ENCODE peak calls at places on chromosomes 11 and 22, in four cellular contexts. W is fibroblast of lung, U is brain microvascular endothelial cell, O is hepatocyte. Z is an unnamed sample. For H3K36me3, the result is how much of the 10 kb centered on the place peaks cover.

GRCh38 chr11:11964774-11965150 is 43.7 kb downstream of the DKK3 start:
- DNase-seq in W (no peak), U (no peak), O (no peak), Z (no peak)

GRCh38 chr11:8754241-8754640 is 71.6 kb downstream of the RPL27A start:
- DNase-seq in W (peak), U (no peak), O (no peak), Z (no peak)

GRCh38 chr22:49136041-49136815 is 691.4 kb downstream of the BRD1 start:
- DNase-seq in W (no peak), U (no peak), O (no peak), Z (no peak)

GRCh38 chr22:44074286-44074984 is 50.3 kb downstream of the PARVB start:
- DNase-seq in W (no peak), U (no peak), O (no peak), Z (no peak)

GRCh38 chr22:45441158-45441557 is 27.7 kb downstream of the RIBC2 start:
- DNase-seq in W (peak), U (peak), O (peak), Z (peak)

GRCh38 chr11:36608491-36609199 is 10.6 kb upstream of the RAG2 start:
- DNase-seq in W (no peak), U (no peak), O (no peak), Z (no peak)

GRCh38 chr22:48677621-48678020 is 1150.1 kb downstream of the BRD1 start:
- DNase-seq in W (no peak), U (no peak), O (no peak), Z (no peak)

GRCh38 chr11:123253909-123254308 is 58.9 kb upstream of the CLMP start:
- DNase-seq in W (peak), U (no peak), O (no peak), Z (no peak)

GRCh38 chr11:15195454-15196200 is 80.9 kb downstream of the INSC start:
- DNase-seq in W (no peak), U (no peak), O (no peak), Z (no peak)

GRCh38 chr11:46315033-46315738 is 32.1 kb upstream of the DGKZ start:
- DNase-seq in W (peak), U (peak), O (peak), Z (no peak)

GRCh38 chr11:128497057-128497957 is 90.1 kb downstream of the ETS1 start:
- DNase-seq in W (peak), U (peak), O (peak), Z (peak)

GRCh38 chr11:67372232-67372992 is 986 bp downstream of the CLCF1 start:
- DNase-seq in W (no peak), U (no peak), O (peak), Z (no peak)

GRCh38 chr22:23306438-23306921 is 126.2 kb downstream of the BCR start:
- DNase-seq in W (peak), U (peak), O (no peak), Z (no peak)

GRCh38 chr22:26535499-26535898 is 23.2 kb upstream of the TFIP11 start:
- DNase-seq in W (no peak), U (no peak), O (no peak), Z (no peak)

DNA sequence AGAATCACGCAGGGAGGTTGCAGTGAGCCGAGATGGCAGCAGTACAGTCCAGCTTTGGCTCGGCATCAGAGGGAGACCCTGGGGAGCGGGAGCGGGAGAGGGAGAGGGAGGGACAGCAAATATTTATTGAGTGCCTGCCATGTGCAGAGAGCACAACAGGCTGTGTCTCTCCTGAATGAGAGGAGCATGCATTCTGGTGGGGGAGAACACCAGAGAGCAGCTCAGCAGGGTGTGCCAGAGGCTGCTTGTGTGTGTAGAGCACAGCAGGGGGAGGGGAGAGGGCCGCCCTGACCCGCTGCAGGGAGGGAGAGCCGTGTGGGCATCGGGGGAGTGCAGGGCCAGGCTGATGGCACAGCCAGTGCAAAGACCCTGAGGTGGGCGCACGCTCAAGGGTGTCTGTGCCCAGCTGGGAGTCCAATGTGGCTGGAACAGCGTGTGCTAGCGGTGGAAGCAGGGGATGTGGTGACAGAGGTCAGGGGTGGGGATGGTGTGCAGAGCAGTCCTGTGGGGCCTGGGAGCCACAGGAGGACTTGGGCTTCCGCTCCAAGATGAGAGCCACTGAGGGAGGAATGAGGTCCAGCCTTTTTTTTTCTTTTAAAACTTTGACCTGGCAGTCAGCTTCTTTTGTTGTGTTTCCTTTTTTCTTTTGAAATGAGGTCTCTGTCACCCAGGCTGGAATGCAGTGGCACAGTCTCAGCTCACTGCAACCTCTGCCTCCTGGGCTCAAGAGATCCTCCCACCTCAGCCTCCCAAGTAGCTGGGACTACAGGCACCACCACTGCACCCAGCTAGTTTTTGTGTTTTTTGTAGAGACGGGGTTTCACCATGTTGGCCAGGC is 12.0 kb downstream of the PPIL2 start:
- DNase-seq in W (no peak), U (no peak), O (peak), Z (no peak)
- H3K36me3 ChIP-seq in W (under half), U (half or more), O (under half), Z (under half)

DNA sequence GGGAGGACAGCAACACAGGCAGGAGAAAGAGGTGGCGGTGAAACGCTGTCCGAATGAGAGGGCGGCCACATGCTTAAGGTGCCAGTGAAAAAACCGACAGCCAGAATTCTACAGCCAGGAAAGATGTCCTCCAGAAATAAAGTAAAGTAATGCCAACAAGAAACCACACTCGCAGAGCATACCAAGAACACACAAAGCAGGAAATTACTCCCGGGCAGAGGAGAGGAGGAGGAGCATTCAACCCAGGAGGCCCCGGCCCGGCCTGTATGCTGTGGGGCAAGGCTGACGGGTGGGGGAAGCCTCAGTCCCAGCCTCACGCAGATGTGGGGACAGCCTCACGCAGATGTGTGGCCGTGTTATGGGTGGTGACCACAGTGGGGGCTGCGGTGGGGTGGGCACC is 28.0 kb downstream of the CHID1 start:
- DNase-seq in W (no peak), U (no peak), O (no peak), Z (no peak)
- H3K36me3 ChIP-seq in W (under half), U (under half), O (under half), Z (under half)

GRCh38 chr11:37995886-37996285 is 1397.8 kb upstream of the RAG2 start:
- DNase-seq in W (no peak), U (no peak), O (no peak), Z (no peak)

DNA sequence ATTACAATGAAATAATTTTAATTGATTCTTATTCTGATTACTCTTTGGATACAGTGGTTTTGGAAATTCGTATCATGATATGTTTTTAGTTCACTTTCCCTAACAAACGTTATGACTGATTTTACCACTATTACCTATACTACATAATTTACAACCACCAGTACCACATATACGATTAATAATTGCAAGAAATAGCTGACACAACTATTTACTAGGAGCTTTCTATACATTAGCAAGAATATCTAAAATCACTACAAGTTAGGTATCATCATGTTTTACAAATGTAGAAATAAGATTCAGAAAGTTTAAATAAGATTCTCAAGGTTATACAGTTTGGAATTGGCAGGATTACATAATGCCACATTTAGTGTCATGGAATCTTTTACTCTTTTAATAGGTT is 1401.1 kb upstream of the RAG2 start:
- DNase-seq in W (no peak), U (no peak), O (no peak), Z (no peak)
- H3K36me3 ChIP-seq in W (under half), U (under half), O (under half), Z (under half)

GRCh38 chr11:17314904-17315426 is 36.6 kb upstream of the NCR3LG1 start:
- DNase-seq in W (no peak), U (no peak), O (no peak), Z (no peak)

GRCh38 chr11:17314232-17314547 is 37.4 kb upstream of the NCR3LG1 start:
- DNase-seq in W (peak), U (peak), O (peak), Z (peak)

GRCh38 chr11:17313349-17314231 is 37.1 kb downstream of the NUCB2 start:
- DNase-seq in W (peak), U (no peak), O (no peak), Z (no peak)
- H3K36me3 ChIP-seq in W (under half), U (under half), O (under half), Z (under half)

GRCh38 chr11:210803-211180 is 3.3 kb downstream of the RIC8A start:
- DNase-seq in W (no peak), U (no peak), O (no peak), Z (no peak)
- H3K36me3 ChIP-seq in W (under half), U (half or more), O (under half), Z (under half)

DNA sequence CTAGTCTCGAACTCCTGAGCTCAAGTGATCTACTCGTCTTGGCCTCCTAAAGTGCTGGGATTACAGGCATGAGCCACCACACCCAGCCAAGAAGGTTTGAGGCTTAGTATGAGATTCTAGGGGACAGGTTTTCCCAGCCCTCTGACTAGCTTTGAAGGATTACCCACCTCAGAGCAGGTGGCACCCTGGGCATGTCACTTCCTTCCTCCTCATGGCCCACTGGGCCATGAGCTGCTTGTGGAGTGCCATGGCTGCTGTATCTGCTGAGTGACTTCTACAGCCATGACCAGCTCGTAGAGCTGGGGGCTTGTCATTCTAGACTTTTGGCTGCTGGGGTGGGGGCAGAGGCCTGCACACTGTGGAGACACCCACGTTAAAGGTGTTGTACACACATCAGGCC is 25.1 kb downstream of the TOM1 start:
- DNase-seq in W (no peak), U (no peak), O (no peak), Z (no peak)
- H3K36me3 ChIP-seq in W (under half), U (half or more), O (under half), Z (under half)

GRCh38 chr22:20215742-20216141 is 52.4 kb downstream of the RTN4R start:
- DNase-seq in W (no peak), U (no peak), O (no peak), Z (no peak)
- H3K36me3 ChIP-seq in W (under half), U (under half), O (under half), Z (under half)

GRCh38 chr11:3043315-3043871 is 13.8 kb downstream of the CARS1 start:
- DNase-seq in W (peak), U (no peak), O (no peak), Z (no peak)

GRCh38 chr11:3042496-3043314 is 14.5 kb downstream of the CARS1 start:
- DNase-seq in W (no peak), U (no peak), O (no peak), Z (no peak)

GRCh38 chr11:3040881-3041280 is 16.3 kb downstream of the CARS1 start:
- DNase-seq in W (no peak), U (no peak), O (no peak), Z (no peak)

GRCh38 chr11:3044004-3044403 is 13.2 kb downstream of the CARS1 start:
- DNase-seq in W (no peak), U (no peak), O (no peak), Z (no peak)

DNA sequence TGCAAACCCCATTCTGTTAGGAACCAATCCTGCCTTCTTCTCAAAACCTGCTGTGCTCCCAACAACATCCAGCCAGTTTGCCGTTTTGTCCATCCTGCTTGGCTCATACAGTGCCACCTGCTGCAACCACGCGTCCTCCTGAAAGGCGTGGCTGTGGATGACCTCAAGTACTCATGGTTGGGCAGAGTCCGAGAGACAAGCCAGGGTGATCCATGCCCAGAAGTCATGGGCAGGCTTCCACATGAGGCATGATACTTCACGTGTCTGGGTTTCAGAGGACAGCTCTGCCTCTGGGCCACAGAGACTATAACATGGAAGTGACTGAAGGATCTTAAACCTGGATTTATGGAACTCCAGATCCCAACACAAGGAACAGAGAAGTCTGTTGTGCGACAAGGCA is 15.5 kb downstream of the CARS1 start:
- DNase-seq in W (no peak), U (no peak), O (no peak), Z (no peak)
- H3K36me3 ChIP-seq in W (under half), U (under half), O (under half), Z (under half)

GRCh38 chr11:114090225-114090624 is 30.7 kb downstream of the ZBTB16 start:
- DNase-seq in W (no peak), U (no peak), O (no peak), Z (no peak)
- H3K36me3 ChIP-seq in W (under half), U (under half), O (under half), Z (under half)

GRCh38 chr22:25053153-25053805 is 100.8 kb downstream of the KIAA1671 start:
- DNase-seq in W (no peak), U (no peak), O (peak), Z (peak)
- H3K36me3 ChIP-seq in W (under half), U (under half), O (under half), Z (under half)

Z was measured in kidney epithelial cell.